ENCODE peak calls at places on chromosomes 5 and 9, in six cellular contexts. B is breast epithelium, R is keratinocyte, M is dorsolateral prefrontal cortex, F is tibial nerve, O is thyroid gland. U is an unnamed sample.

GRCh38 chr9:89597711-89598707 is 6.8 kb upstream of the GADD45G start:
- DNase-seq in R (no peak), B (no peak), M (peak; percentile 58), O (peak; percentile 63), F (peak; percentile 79), U (peak; percentile 31)

GRCh38 chr9:79769476-79770275 is 197.9 kb downstream of the TLE4 start:
- DNase-seq in M (no peak), F (no peak), O (no peak), B (no peak), R (no peak), U (no peak)

GRCh38 chr5:35851282-35851681 is 5.4 kb upstream of the IL7R start:
- DNase-seq in R (no peak), O (no peak), M (no peak), B (no peak), F (no peak), U (no peak)

GRCh38 chr5:27020965-27021364 is 17.4 kb downstream of the CDH9 start:
- DNase-seq in O (no peak), M (no peak), F (no peak), R (no peak), B (no peak), U (no peak)

GRCh38 chr5:180121799-180122198 is 50.2 kb upstream of the RNF130 start:
- DNase-seq in F (no peak), M (peak; percentile 9), B (peak; percentile 9), R (no peak), O (no peak), U (peak; percentile 13)

GRCh38 chr5:157818368-157818767 is 40.6 kb downstream of the CLINT1 start:
- DNase-seq in F (no peak), R (no peak), M (no peak), O (no peak), B (no peak), U (no peak)

GRCh38 chr5:77305921-77306320 is 95.4 kb downstream of the PDE8B start:
- DNase-seq in F (no peak), O (peak; percentile 26), B (no peak), R (no peak), M (no peak), U (no peak)

GRCh38 chr9:110691002-110691549 is 22.5 kb downstream of the MUSK start:
- DNase-seq in R (no peak), O (no peak), M (no peak), F (no peak), B (no peak), U (no peak)

GRCh38 chr9:20358201-20358600 is 264.1 kb downstream of the MLLT3 start:
- DNase-seq in F (no peak), B (no peak), R (peak; percentile 40), O (no peak), M (no peak), U (no peak)

GRCh38 chr5:57035955-57036354 is 84.0 kb upstream of the MIER3 start:
- DNase-seq in B (no peak), O (no peak), F (no peak), R (no peak), M (no peak), U (no peak)

GRCh38 chr5:57034517-57034916 is 82.6 kb upstream of the MIER3 start:
- DNase-seq in O (no peak), M (no peak), F (no peak), B (no peak), R (no peak), U (no peak)

GRCh38 chr5:57032151-57032551 is 80.2 kb upstream of the MIER3 start:
- DNase-seq in B (no peak), O (no peak), F (no peak), M (no peak), R (no peak), U (no peak)

GRCh38 chr5:57033503-57033902 is 81.6 kb upstream of the MIER3 start:
- DNase-seq in O (no peak), F (no peak), B (no peak), M (no peak), R (no peak), U (no peak)

GRCh38 chr5:57033103-57033502 is 81.2 kb upstream of the MIER3 start:
- DNase-seq in F (no peak), R (peak; percentile 41), M (no peak), B (no peak), O (no peak), U (no peak)
- H3K27ac ChIP-seq in F (no peak overlapping the region), R (no peak overlapping the region), M (no peak overlapping the region), B (no peak overlapping the region), O (no peak overlapping the region), U (no peak overlapping the region)

GRCh38 chr9:117265253-117265652 is 149.6 kb downstream of the ASTN2 start:
- DNase-seq in F (no peak), R (no peak), B (no peak), M (peak; percentile 40), O (peak; percentile 51), U (peak; percentile 68)
- H3K27ac ChIP-seq in F (no peak overlapping the region), R (no peak overlapping the region), B (no peak overlapping the region), M (peak overlapping the region; percentile 63), O (no peak overlapping the region), U (no peak overlapping the region)

DNA sequence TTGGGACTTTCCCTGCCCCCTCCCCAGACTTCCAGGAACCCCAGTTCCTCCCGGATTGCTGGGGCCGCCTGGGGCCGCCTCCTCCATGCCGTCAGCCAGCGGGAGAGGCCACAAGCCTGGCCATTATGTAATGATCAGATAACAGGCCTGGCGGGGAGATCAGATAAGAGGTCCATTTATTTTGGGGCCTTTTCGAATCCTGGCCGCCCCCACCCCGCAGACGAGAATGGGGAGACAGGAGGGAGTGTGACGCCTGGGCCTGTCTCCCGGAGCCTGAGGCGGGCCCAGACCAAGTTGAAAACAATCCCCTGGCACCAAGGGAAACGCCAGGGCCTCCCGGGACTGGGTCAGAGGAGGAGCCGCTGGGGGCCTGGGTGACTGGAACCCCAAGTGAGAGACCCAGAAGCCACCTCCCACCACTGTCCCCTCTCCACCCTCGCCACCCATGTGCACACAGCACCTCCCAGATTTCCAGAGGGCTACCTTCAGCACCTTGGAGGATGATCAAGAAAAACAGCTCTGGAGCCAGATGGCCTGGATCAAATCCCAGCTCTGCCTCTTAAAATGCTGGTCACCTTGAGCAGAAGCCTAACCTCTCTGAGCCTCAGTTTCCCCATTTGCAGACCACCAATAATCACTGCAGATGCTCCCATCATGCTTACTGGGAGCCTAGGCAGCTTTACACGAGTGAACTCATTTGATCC is 7.9 kb downstream of the ENG start:
- DNase-seq in B (no peak), O (no peak), R (no peak), F (no peak), M (no peak), U (no peak)
- H3K27ac ChIP-seq in B (peak overlapping the region; percentile 88), O (peak overlapping the region; percentile 56), R (no peak overlapping the region), F (peak overlapping the region; percentile 79), M (peak overlapping the region; percentile 51), U (no peak overlapping the region)

GRCh38 chr5:159210846-159211245 is 1.5 kb upstream of the RNF145 start:
- DNase-seq in F (no peak), O (no peak), R (no peak), B (no peak), M (no peak), U (no peak)
- H3K27ac ChIP-seq in F (no peak overlapping the region), O (no peak overlapping the region), R (no peak overlapping the region), B (no peak overlapping the region), M (peak overlapping the region; percentile 95), U (no peak overlapping the region)

GRCh38 chr5:135072357-135073247 is 38.6 kb upstream of the PITX1 start:
- DNase-seq in F (no peak), O (no peak), R (no peak), M (no peak), B (peak; percentile 30), U (no peak)
- H3K27ac ChIP-seq in F (no peak overlapping the region), O (no peak overlapping the region), R (no peak overlapping the region), M (no peak overlapping the region), B (no peak overlapping the region), U (no peak overlapping the region)

GRCh38 chr5:73853091-73853490 is 227.1 kb downstream of the ARHGEF28 start:
- DNase-seq in B (no peak), O (no peak), F (no peak), R (no peak), M (no peak), U (no peak)
- H3K27ac ChIP-seq in B (peak overlapping the region; percentile 62), O (no peak overlapping the region), F (no peak overlapping the region), R (peak overlapping the region; percentile 59), M (no peak overlapping the region), U (no peak overlapping the region)

U was measured in substantia nigra.